ENCODE peak calls at places on chromosomes 13 and 19, in eight cellular contexts. One of them, this sample, is unnamed.

GRCh38 chr13:49304763-49305695 is 57.3 kb downstream of the CDADC1 start:
- DNase-seq in stimulated activated CD8-positive, alpha-beta memory T cell treated with anti-CD3 and anti-CD28 coated beads, Interleukin-15, amount 100 ng/mL, for 24 hours: no peak
- DNase-seq in progenitor cell of endocrine pancreas: no peak
- DNase-seq in mesothelial cell of epicardium: no peak
- DNase-seq in skeletal muscle cell: no peak
- DNase-seq in NCI-H774: no peak
- DNase-seq in effector memory CD4-positive, alpha-beta T cell: no peak
- DNase-seq in heart right ventricle: no peak
- DNase-seq in this sample: no peak

GRCh38 chr13:31824705-31825512 is 85.6 kb downstream of the RXFP2 start:
- DNase-seq in NCI-H774: no peak
- DNase-seq in effector memory CD4-positive, alpha-beta T cell: no peak
- DNase-seq in heart right ventricle: no peak
- DNase-seq in skeletal muscle cell: no peak
- DNase-seq in progenitor cell of endocrine pancreas: no peak
- DNase-seq in mesothelial cell of epicardium: no peak
- DNase-seq in stimulated activated CD8-positive, alpha-beta memory T cell treated with anti-CD3 and anti-CD28 coated beads, Interleukin-15, amount 100 ng/mL, for 24 hours: no peak
- DNase-seq in this sample: peak; percentile 53

GRCh38 chr13:100650321-100650720 is 24.3 kb downstream of the TMTC4 start:
- DNase-seq in skeletal muscle cell: no peak
- DNase-seq in progenitor cell of endocrine pancreas: no peak
- DNase-seq in NCI-H774: no peak
- DNase-seq in effector memory CD4-positive, alpha-beta T cell: no peak
- DNase-seq in mesothelial cell of epicardium: no peak
- DNase-seq in heart right ventricle: no peak
- DNase-seq in stimulated activated CD8-positive, alpha-beta memory T cell treated with anti-CD3 and anti-CD28 coated beads, Interleukin-15, amount 100 ng/mL, for 24 hours: no peak
- DNase-seq in this sample: no peak

GRCh38 chr13:31870511-31870910 is 131.2 kb downstream of the RXFP2 start:
- DNase-seq in NCI-H774: no peak
- DNase-seq in effector memory CD4-positive, alpha-beta T cell: no peak
- DNase-seq in skeletal muscle cell: no peak
- DNase-seq in stimulated activated CD8-positive, alpha-beta memory T cell treated with anti-CD3 and anti-CD28 coated beads, Interleukin-15, amount 100 ng/mL, for 24 hours: no peak
- DNase-seq in mesothelial cell of epicardium: no peak
- DNase-seq in heart right ventricle: no peak
- DNase-seq in progenitor cell of endocrine pancreas: no peak
- DNase-seq in this sample: no peak

GRCh38 chr13:48890386-48890785 is 85.3 kb upstream of the FNDC3A start:
- DNase-seq in heart right ventricle: no peak
- DNase-seq in progenitor cell of endocrine pancreas: no peak
- DNase-seq in skeletal muscle cell: no peak
- DNase-seq in NCI-H774: no peak
- DNase-seq in mesothelial cell of epicardium: no peak
- DNase-seq in stimulated activated CD8-positive, alpha-beta memory T cell treated with anti-CD3 and anti-CD28 coated beads, Interleukin-15, amount 100 ng/mL, for 24 hours: no peak
- DNase-seq in effector memory CD4-positive, alpha-beta T cell: no peak
- DNase-seq in this sample: no peak

GRCh38 chr13:20814224-20814910 is 40.6 kb upstream of the EEF1AKMT1 start:
- DNase-seq in NCI-H774: no peak
- DNase-seq in heart right ventricle: peak; percentile 82
- DNase-seq in mesothelial cell of epicardium: peak; percentile 27
- DNase-seq in progenitor cell of endocrine pancreas: no peak
- DNase-seq in skeletal muscle cell: peak; percentile 90
- DNase-seq in effector memory CD4-positive, alpha-beta T cell: no peak
- DNase-seq in stimulated activated CD8-positive, alpha-beta memory T cell treated with anti-CD3 and anti-CD28 coated beads, Interleukin-15, amount 100 ng/mL, for 24 hours: no peak
- DNase-seq in this sample: peak; percentile 88

GRCh38 chr19:18519962-18520847 is 1.7 kb downstream of the ELL start:
- DNase-seq in NCI-H774: peak; percentile 30
- DNase-seq in progenitor cell of endocrine pancreas: peak; percentile 35
- DNase-seq in heart right ventricle: peak; percentile 51
- DNase-seq in effector memory CD4-positive, alpha-beta T cell: peak; percentile 39
- DNase-seq in mesothelial cell of epicardium: no peak
- DNase-seq in skeletal muscle cell: peak; percentile 41
- DNase-seq in stimulated activated CD8-positive, alpha-beta memory T cell treated with anti-CD3 and anti-CD28 coated beads, Interleukin-15, amount 100 ng/mL, for 24 hours: no peak
- DNase-seq in this sample: peak; percentile 86

GRCh38 chr13:40618581-40619478 is 47.6 kb downstream of the FOXO1 start:
- DNase-seq in skeletal muscle cell: no peak
- DNase-seq in progenitor cell of endocrine pancreas: no peak
- DNase-seq in effector memory CD4-positive, alpha-beta T cell: no peak
- DNase-seq in NCI-H774: no peak
- DNase-seq in heart right ventricle: no peak
- DNase-seq in mesothelial cell of epicardium: no peak
- DNase-seq in stimulated activated CD8-positive, alpha-beta memory T cell treated with anti-CD3 and anti-CD28 coated beads, Interleukin-15, amount 100 ng/mL, for 24 hours: no peak
- DNase-seq in this sample: no peak

GRCh38 chr13:42750858-42751257 is 30.5 kb upstream of the FAM216B start:
- DNase-seq in stimulated activated CD8-positive, alpha-beta memory T cell treated with anti-CD3 and anti-CD28 coated beads, Interleukin-15, amount 100 ng/mL, for 24 hours: no peak
- DNase-seq in skeletal muscle cell: no peak
- DNase-seq in effector memory CD4-positive, alpha-beta T cell: no peak
- DNase-seq in heart right ventricle: no peak
- DNase-seq in progenitor cell of endocrine pancreas: no peak
- DNase-seq in mesothelial cell of epicardium: no peak
- DNase-seq in NCI-H774: no peak
- DNase-seq in this sample: no peak